ENCODE peak calls at places on chromosome 10, in ten cellular contexts. P is T-helper 2 cell treated with Interferon-gamma antibody and Interleukin-4, amounts not matched to agents 5 μg/mL and 100 μg/mL, for 36 hours; Z is ovary; I is NCI-H187 treated with DMSO at 0.1 percent for 48 hours; K is glomerular endothelial cell; X is activated T-helper 2 cell treated with anti-CD3 and anti-CD28 coated beads, Interferon-gamma antibody, Interleukin-2, Interleukin-4, amounts not matched to agents 10 μg/mL and 5 μg/mL and 100 μg/mL, durations not matched to agents 14 hours and 24 hours and 36 hours; E is NCI-H2171; D is lower leg skin; A is KG1; Y is fibroblast of lung. G is an unnamed sample.

GRCh38 chr10:24622781-24623301 is 100.8 kb downstream of the ARHGAP21 start:
- DNase-seq in A (no peak), Y (peak; percentile 50), P (no peak), D (no peak), K (no peak), X (no peak), E (no peak), Z (no peak), I (no peak), G (no peak)

GRCh38 chr10:88934900-88935672 is 17.5 kb downstream of the ACTA2 start:
- DNase-seq in E (no peak), Y (peak; percentile 76), X (peak; percentile 50), D (peak; percentile 96), P (peak; percentile 52), I (peak; percentile 61), Z (peak; percentile 81), K (peak; percentile 73), A (peak; percentile 34), G (no peak)

GRCh38 chr10:32143302-32143847 is 87.2 kb upstream of the KIF5B start:
- DNase-seq in Y (no peak), X (no peak), Z (no peak), P (no peak), E (no peak), K (no peak), A (no peak), D (no peak), I (no peak), G (no peak)

GRCh38 chr10:25725917-25726716 is 207.9 kb upstream of the MYO3A start:
- DNase-seq in D (no peak), A (peak; percentile 1), X (no peak), P (no peak), I (no peak), Z (no peak), K (peak; percentile 25), Y (peak; percentile 46), E (peak; percentile 5), G (no peak)

GRCh38 chr10:48251152-48251524 is 23.4 kb downstream of the FRMPD2 start:
- DNase-seq in E (no peak), P (no peak), Y (no peak), A (no peak), I (no peak), X (no peak), K (no peak), Z (no peak), D (no peak), G (no peak)

GRCh38 chr10:98694014-98694413 is 247.3 kb upstream of the HPS1 start:
- DNase-seq in P (no peak), D (no peak), I (no peak), Z (no peak), A (no peak), Y (no peak), E (no peak), K (no peak), X (no peak), G (no peak)

GRCh38 chr10:1465421-1465902 is 271.9 kb downstream of the ADARB2 start:
- DNase-seq in Y (no peak), P (no peak), X (no peak), E (no peak), D (no peak), I (no peak), A (no peak), K (no peak), Z (no peak), G (no peak)

GRCh38 chr10:125094826-125095225 is 65.5 kb downstream of the CTBP2 start:
- DNase-seq in A (no peak), Y (no peak), D (no peak), K (no peak), P (no peak), E (no peak), I (no peak), X (no peak), Z (peak; percentile 28), G (peak; percentile 58)

GRCh38 chr10:77179015-77179695 is 458.5 kb downstream of the KCNMA1 start:
- DNase-seq in P (no peak), Y (peak; percentile 93), Z (peak; percentile 66), A (no peak), D (no peak), X (no peak), I (no peak), K (no peak), E (no peak), G (no peak)

GRCh38 chr10:44017483-44018145 is 367.3 kb downstream of the CXCL12 start:
- DNase-seq in D (no peak), K (no peak), A (no peak), P (no peak), Z (no peak), X (no peak), Y (no peak), I (no peak), E (no peak), G (no peak)

GRCh38 chr10:117543245-117543998 is 876 bp downstream of the EMX2 start:
- DNase-seq in X (no peak), P (no peak), A (no peak), K (no peak), E (no peak), Y (no peak), D (peak; percentile 88), Z (peak; percentile 69), I (no peak), G (peak; percentile 81)

GRCh38 chr10:3532644-3533043 is 252.4 kb downstream of the KLF6 start:
- DNase-seq in P (no peak), I (no peak), D (no peak), A (no peak), Z (no peak), Y (peak; percentile 53), K (no peak), X (no peak), E (no peak), G (no peak)

GRCh38 chr10:125213541-125214282 is 53.3 kb upstream of the CTBP2 start:
- DNase-seq in I (no peak), A (no peak), K (no peak), P (no peak), X (no peak), Y (peak; percentile 25), D (no peak), Z (no peak), E (no peak), G (no peak)

GRCh38 chr10:33052476-33052875 is 94.4 kb upstream of the ITGB1 start:
- DNase-seq in D (no peak), Y (no peak), A (no peak), P (no peak), I (peak; percentile 61), Z (no peak), E (no peak), K (no peak), X (no peak), G (no peak)

GRCh38 chr10:13347235-13348156 is 597 bp downstream of the SEPHS1 start:
- DNase-seq in Z (peak; percentile 87), X (peak; percentile 68), Y (peak; percentile 77), D (peak; percentile 95), P (peak; percentile 73), I (no peak), A (peak; percentile 40), K (no peak), E (peak; percentile 63), G (peak; percentile 88)

GRCh38 chr10:91251430-91252056 is 31.1 kb downstream of the PCGF5 start:
- DNase-seq in Y (peak; percentile 33), E (peak; percentile 17), P (no peak), Z (peak; percentile 59), X (peak; percentile 14), K (peak; percentile 37), D (no peak), I (no peak), A (peak; percentile 58), G (no peak)

GRCh38 chr10:118951218-118951617 is 78.3 kb upstream of the NANOS1 start:
- DNase-seq in Y (no peak), X (no peak), D (no peak), E (no peak), P (no peak), A (no peak), K (no peak), Z (no peak), I (no peak), G (no peak)

GRCh38 chr10:63083904-63084689 is 49.0 kb upstream of the NRBF2 start:
- DNase-seq in Z (peak; percentile 43), K (peak; percentile 47), E (no peak), I (peak; percentile 0), X (peak; percentile 16), P (peak; percentile 27), Y (peak; percentile 78), A (no peak), D (peak; percentile 88), G (peak; percentile 74)

GRCh38 chr10:60666221-60666620 is 112.1 kb upstream of the CDK1 start:
- DNase-seq in Y (no peak), A (no peak), X (no peak), I (no peak), P (no peak), Z (no peak), E (no peak), K (no peak), D (no peak), G (no peak)

GRCh38 chr10:104387130-104387888 is 33.7 kb downstream of the CFAP58 start:
- DNase-seq in Y (no peak), Z (no peak), K (no peak), E (no peak), P (no peak), I (no peak), D (no peak), X (no peak), A (no peak), G (no peak)

GRCh38 chr10:103859161-103860141 is 4.1 kb upstream of the SH3PXD2A start:
- DNase-seq in P (peak; percentile 27), Y (peak; percentile 60), E (no peak), K (no peak), Z (peak; percentile 64), I (no peak), A (peak; percentile 61), X (peak; percentile 37), D (no peak), G (no peak)

GRCh38 chr10:96292971-96293909 is 11.0 kb upstream of the DNTT start:
- DNase-seq in Z (no peak), Y (peak; percentile 27), X (no peak), K (peak; percentile 5), E (no peak), I (no peak), A (no peak), D (no peak), P (no peak), G (no peak)

GRCh38 chr10:70474780-70475179 is 3.8 kb upstream of the PALD1 start:
- DNase-seq in Z (no peak), A (no peak), D (no peak), K (no peak), I (no peak), Y (no peak), P (no peak), X (no peak), E (no peak), G (no peak)

GRCh38 chr10:124996127-124996853 is 54.4 kb downstream of the ZRANB1 start:
- DNase-seq in I (no peak), K (no peak), Y (no peak), A (no peak), Z (no peak), E (no peak), D (no peak), X (no peak), P (no peak), G (peak; percentile 78)

GRCh38 chr10:20551761-20552160 is 345.4 kb downstream of the NEBL start:
- DNase-seq in E (no peak), K (no peak), I (no peak), X (no peak), Y (no peak), P (no peak), Z (no peak), D (no peak), A (no peak), G (no peak)

GRCh38 chr10:123804716-123805115 is 86.9 kb downstream of the CPXM2 start:
- DNase-seq in D (no peak), E (no peak), Z (no peak), Y (peak; percentile 10), I (no peak), P (no peak), X (no peak), A (no peak), K (no peak), G (no peak)

GRCh38 chr10:95354130-95354529 is 63.3 kb upstream of the PDLIM1 start:
- DNase-seq in I (no peak), Z (no peak), Y (no peak), K (no peak), X (no peak), P (no peak), D (no peak), E (no peak), A (no peak), G (no peak)

GRCh38 chr10:123837771-123838170 is 53.8 kb downstream of the CPXM2 start:
- DNase-seq in P (no peak), K (no peak), I (no peak), E (no peak), Z (no peak), Y (no peak), A (no peak), D (no peak), X (no peak), G (no peak)